ENCODE peak calls at places on chromosomes 2 and 18, in eight cellular contexts. One of them, this sample, is unnamed.

GRCh38 chr18:3468066-3468705 is 18.2 kb downstream of the TGIF1 start:
- DNase-seq in activated T-cell treated with anti-CD3 and anti-CD28 coated beads, Interleukin-2, amount 50 U/mL, for 72 hours: no peak
- DNase-seq in iris pigment epithelial cell: no peak
- DNase-seq in NCI-H2029 treated with DMSO at 0.1 percent for 48 hours: no peak
- DNase-seq in stimulated activated CD4-positive, alpha-beta T cell treated with anti-CD3 and anti-CD28 coated beads, Interleukin-4, amount 100 ng/mL, for 24 hours: no peak
- DNase-seq in hippocampal formation: no peak
- DNase-seq in lung: no peak
- DNase-seq in activated naive CD4-positive, alpha-beta T cell: no peak
- DNase-seq in this sample: no peak

GRCh38 chr2:103616891-103617290 is 855.1 kb downstream of the TMEM182 start:
- DNase-seq in activated naive CD4-positive, alpha-beta T cell: no peak
- DNase-seq in activated T-cell treated with anti-CD3 and anti-CD28 coated beads, Interleukin-2, amount 50 U/mL, for 72 hours: no peak
- DNase-seq in lung: no peak
- DNase-seq in hippocampal formation: no peak
- DNase-seq in iris pigment epithelial cell: no peak
- DNase-seq in NCI-H2029 treated with DMSO at 0.1 percent for 48 hours: no peak
- DNase-seq in stimulated activated CD4-positive, alpha-beta T cell treated with anti-CD3 and anti-CD28 coated beads, Interleukin-4, amount 100 ng/mL, for 24 hours: no peak
- DNase-seq in this sample: no peak

GRCh38 chr2:232129483-232129882 is 168.0 kb downstream of the DIS3L2 start:
- DNase-seq in stimulated activated CD4-positive, alpha-beta T cell treated with anti-CD3 and anti-CD28 coated beads, Interleukin-4, amount 100 ng/mL, for 24 hours: no peak
- DNase-seq in iris pigment epithelial cell: peak
- DNase-seq in activated naive CD4-positive, alpha-beta T cell: no peak
- DNase-seq in activated T-cell treated with anti-CD3 and anti-CD28 coated beads, Interleukin-2, amount 50 U/mL, for 72 hours: no peak
- DNase-seq in NCI-H2029 treated with DMSO at 0.1 percent for 48 hours: no peak
- DNase-seq in hippocampal formation: no peak
- DNase-seq in lung: no peak
- DNase-seq in this sample: no peak

GRCh38 chr2:223725494-223725893 is 111.9 kb downstream of the AP1S3 start:
- DNase-seq in hippocampal formation: peak
- DNase-seq in iris pigment epithelial cell: peak
- DNase-seq in NCI-H2029 treated with DMSO at 0.1 percent for 48 hours: no peak
- DNase-seq in stimulated activated CD4-positive, alpha-beta T cell treated with anti-CD3 and anti-CD28 coated beads, Interleukin-4, amount 100 ng/mL, for 24 hours: no peak
- DNase-seq in activated naive CD4-positive, alpha-beta T cell: no peak
- DNase-seq in lung: peak
- DNase-seq in activated T-cell treated with anti-CD3 and anti-CD28 coated beads, Interleukin-2, amount 50 U/mL, for 72 hours: no peak
- DNase-seq in this sample: peak

GRCh38 chr18:8260847-8261246 is 348.4 kb upstream of the RAB12 start:
- DNase-seq in stimulated activated CD4-positive, alpha-beta T cell treated with anti-CD3 and anti-CD28 coated beads, Interleukin-4, amount 100 ng/mL, for 24 hours: no peak
- DNase-seq in NCI-H2029 treated with DMSO at 0.1 percent for 48 hours: no peak
- DNase-seq in activated T-cell treated with anti-CD3 and anti-CD28 coated beads, Interleukin-2, amount 50 U/mL, for 72 hours: no peak
- DNase-seq in activated naive CD4-positive, alpha-beta T cell: no peak
- DNase-seq in lung: no peak
- DNase-seq in iris pigment epithelial cell: no peak
- DNase-seq in hippocampal formation: no peak
- DNase-seq in this sample: no peak

GRCh38 chr2:238938460-238939055 is 90.7 kb downstream of the TWIST2 start:
- DNase-seq in NCI-H2029 treated with DMSO at 0.1 percent for 48 hours: no peak
- DNase-seq in hippocampal formation: no peak
- DNase-seq in iris pigment epithelial cell: no peak
- DNase-seq in activated naive CD4-positive, alpha-beta T cell: no peak
- DNase-seq in activated T-cell treated with anti-CD3 and anti-CD28 coated beads, Interleukin-2, amount 50 U/mL, for 72 hours: no peak
- DNase-seq in lung: peak
- DNase-seq in stimulated activated CD4-positive, alpha-beta T cell treated with anti-CD3 and anti-CD28 coated beads, Interleukin-4, amount 100 ng/mL, for 24 hours: no peak
- DNase-seq in this sample: no peak

GRCh38 chr2:48946444-48947048 is 191.0 kb upstream of the LHCGR start:
- DNase-seq in NCI-H2029 treated with DMSO at 0.1 percent for 48 hours: peak
- DNase-seq in stimulated activated CD4-positive, alpha-beta T cell treated with anti-CD3 and anti-CD28 coated beads, Interleukin-4, amount 100 ng/mL, for 24 hours: peak
- DNase-seq in activated T-cell treated with anti-CD3 and anti-CD28 coated beads, Interleukin-2, amount 50 U/mL, for 72 hours: peak
- DNase-seq in lung: peak
- DNase-seq in iris pigment epithelial cell: peak
- DNase-seq in activated naive CD4-positive, alpha-beta T cell: no peak
- DNase-seq in hippocampal formation: peak
- DNase-seq in this sample: no peak

GRCh38 chr2:213078686-213079085 is 72.7 kb downstream of the IKZF2 start:
- DNase-seq in activated naive CD4-positive, alpha-beta T cell: no peak
- DNase-seq in lung: no peak
- DNase-seq in iris pigment epithelial cell: no peak
- DNase-seq in activated T-cell treated with anti-CD3 and anti-CD28 coated beads, Interleukin-2, amount 50 U/mL, for 72 hours: no peak
- DNase-seq in stimulated activated CD4-positive, alpha-beta T cell treated with anti-CD3 and anti-CD28 coated beads, Interleukin-4, amount 100 ng/mL, for 24 hours: no peak
- DNase-seq in NCI-H2029 treated with DMSO at 0.1 percent for 48 hours: no peak
- DNase-seq in hippocampal formation: no peak
- DNase-seq in this sample: no peak

GRCh38 chr2:211216221-211216620 is 659.8 kb downstream of the CPS1 start:
- DNase-seq in NCI-H2029 treated with DMSO at 0.1 percent for 48 hours: no peak
- DNase-seq in iris pigment epithelial cell: peak
- DNase-seq in activated T-cell treated with anti-CD3 and anti-CD28 coated beads, Interleukin-2, amount 50 U/mL, for 72 hours: no peak
- DNase-seq in lung: no peak
- DNase-seq in stimulated activated CD4-positive, alpha-beta T cell treated with anti-CD3 and anti-CD28 coated beads, Interleukin-4, amount 100 ng/mL, for 24 hours: no peak
- DNase-seq in hippocampal formation: no peak
- DNase-seq in activated naive CD4-positive, alpha-beta T cell: no peak
- DNase-seq in this sample: no peak

GRCh38 chr2:72973566-72974435 is 56.5 kb downstream of the EMX1 start:
- DNase-seq in hippocampal formation: no peak
- DNase-seq in stimulated activated CD4-positive, alpha-beta T cell treated with anti-CD3 and anti-CD28 coated beads, Interleukin-4, amount 100 ng/mL, for 24 hours: peak
- DNase-seq in activated naive CD4-positive, alpha-beta T cell: no peak
- DNase-seq in NCI-H2029 treated with DMSO at 0.1 percent for 48 hours: peak
- DNase-seq in activated T-cell treated with anti-CD3 and anti-CD28 coated beads, Interleukin-2, amount 50 U/mL, for 72 hours: peak
- DNase-seq in lung: no peak
- DNase-seq in iris pigment epithelial cell: peak
- DNase-seq in this sample: peak

GRCh38 chr2:15666776-15667578 is 75.3 kb downstream of the DDX1 start:
- DNase-seq in stimulated activated CD4-positive, alpha-beta T cell treated with anti-CD3 and anti-CD28 coated beads, Interleukin-4, amount 100 ng/mL, for 24 hours: no peak
- DNase-seq in activated naive CD4-positive, alpha-beta T cell: no peak
- DNase-seq in lung: no peak
- DNase-seq in NCI-H2029 treated with DMSO at 0.1 percent for 48 hours: no peak
- DNase-seq in activated T-cell treated with anti-CD3 and anti-CD28 coated beads, Interleukin-2, amount 50 U/mL, for 72 hours: no peak
- DNase-seq in iris pigment epithelial cell: no peak
- DNase-seq in hippocampal formation: no peak
- DNase-seq in this sample: no peak

GRCh38 chr2:147538088-147538487 is 306.7 kb upstream of the ACVR2A start:
- DNase-seq in NCI-H2029 treated with DMSO at 0.1 percent for 48 hours: no peak
- DNase-seq in lung: no peak
- DNase-seq in iris pigment epithelial cell: no peak
- DNase-seq in hippocampal formation: no peak
- DNase-seq in stimulated activated CD4-positive, alpha-beta T cell treated with anti-CD3 and anti-CD28 coated beads, Interleukin-4, amount 100 ng/mL, for 24 hours: no peak
- DNase-seq in activated naive CD4-positive, alpha-beta T cell: no peak
- DNase-seq in activated T-cell treated with anti-CD3 and anti-CD28 coated beads, Interleukin-2, amount 50 U/mL, for 72 hours: no peak
- DNase-seq in this sample: no peak

GRCh38 chr2:219969508-219969907 is 342.1 kb downstream of the SLC4A3 start:
- DNase-seq in iris pigment epithelial cell: peak
- DNase-seq in NCI-H2029 treated with DMSO at 0.1 percent for 48 hours: no peak
- DNase-seq in stimulated activated CD4-positive, alpha-beta T cell treated with anti-CD3 and anti-CD28 coated beads, Interleukin-4, amount 100 ng/mL, for 24 hours: no peak
- DNase-seq in activated naive CD4-positive, alpha-beta T cell: no peak
- DNase-seq in lung: no peak
- DNase-seq in hippocampal formation: no peak
- DNase-seq in activated T-cell treated with anti-CD3 and anti-CD28 coated beads, Interleukin-2, amount 50 U/mL, for 72 hours: no peak
- DNase-seq in this sample: no peak

GRCh38 chr2:101147971-101148370 is 3.2 kb downstream of the TBC1D8 start:
- DNase-seq in stimulated activated CD4-positive, alpha-beta T cell treated with anti-CD3 and anti-CD28 coated beads, Interleukin-4, amount 100 ng/mL, for 24 hours: no peak
- DNase-seq in activated T-cell treated with anti-CD3 and anti-CD28 coated beads, Interleukin-2, amount 50 U/mL, for 72 hours: no peak
- DNase-seq in activated naive CD4-positive, alpha-beta T cell: no peak
- DNase-seq in lung: no peak
- DNase-seq in NCI-H2029 treated with DMSO at 0.1 percent for 48 hours: no peak
- DNase-seq in hippocampal formation: no peak
- DNase-seq in iris pigment epithelial cell: no peak
- DNase-seq in this sample: no peak

This sample was measured in H1.